ENCODE peak calls at places on chromosomes 2 and 18, in five cellular contexts. Q is activated T-cell treated with anti-CD3 and anti-CD28 coated beads for 1 hour; O is LoVo; F is T-helper 9 cell; L is activated CD4-positive, alpha-beta T cell treated with anti-CD3 and anti-CD28 coated beads, Interleukin-2, amount 10 ng/mL, durations not matched to agents 7 days and 5 days. H is an unnamed sample.
A peak's percentile ranks its signal among the peaks of the same experiment; 100 is the strongest.

GRCh38 chr18:56240405-56240804 is 398.0 kb downstream of the TXNL1 start:
- DNase-seq in Q (no peak), O (no peak), F (no peak), L (no peak), H (no peak)

GRCh38 chr2:217061916-217062315 is 202.1 kb upstream of the TNP1 start:
- DNase-seq in Q (no peak), O (no peak), F (no peak), L (no peak), H (no peak)

GRCh38 chr2:2846379-2847130 is 515.5 kb upstream of the MYT1L start:
- DNase-seq in Q (no peak), O (no peak), F (no peak), L (no peak), H (peak; percentile 11)

GRCh38 chr2:165239230-165239629 is at the start of gene SCN2A:
- DNase-seq in Q (no peak), O (peak; percentile 32), F (no peak), L (peak; percentile 8), H (peak; percentile 56)

GRCh38 chr2:27320958-27321543 is 1.8 kb downstream of the MPV17 start:
- DNase-seq in Q (no peak), O (peak; percentile 94), F (no peak), L (no peak), H (peak; percentile 70)

GRCh38 chr2:8644605-8645175 is 37.2 kb upstream of the ID2 start:
- DNase-seq in Q (no peak), O (no peak), F (no peak), L (peak; percentile 30), H (no peak)

GRCh38 chr2:9422321-9423099 is 818 bp downstream of the ITGB1BP1 start:
- DNase-seq in Q (peak; percentile 22), O (peak; percentile 26), F (peak; percentile 25), L (peak; percentile 58), H (peak; percentile 65)

GRCh38 chr2:16629044-16629443 is 36.6 kb downstream of the CYRIA start:
- DNase-seq in Q (no peak), O (no peak), F (no peak), L (no peak), H (no peak)

GRCh38 chr2:241413929-241414580 is 58.0 kb downstream of the FARP2 start:
- DNase-seq in Q (no peak), O (no peak), F (no peak), L (no peak), H (no peak)

GRCh38 chr2:107936427-107937359 is 49.6 kb upstream of the SLC5A7 start:
- DNase-seq in Q (no peak), O (no peak), F (no peak), L (peak; percentile 10), H (peak; percentile 9)

GRCh38 chr2:150484461-150484931 is 3.0 kb downstream of the RND3 start:
- DNase-seq in Q (no peak), O (no peak), F (no peak), L (no peak), H (no peak)

GRCh38 chr2:12091201-12091806 is 344.9 kb downstream of the LPIN1 start:
- DNase-seq in Q (no peak), O (no peak), F (no peak), L (no peak), H (no peak)

GRCh38 chr2:237345891-237346640 is 67.9 kb downstream of the COL6A3 start:
- DNase-seq in Q (no peak), O (no peak), F (no peak), L (no peak), H (no peak)

GRCh38 chr2:61210332-61210981 is 48.5 kb downstream of the C2orf74 start:
- DNase-seq in Q (no peak), O (peak; percentile 12), F (no peak), L (no peak), H (peak; percentile 45)

GRCh38 chr2:157792345-157793052 is 83.6 kb downstream of the ACVR1 start:
- DNase-seq in Q (no peak), O (no peak), F (no peak), L (no peak), H (peak; percentile 38)